ENCODE peak calls at places on chromosomes 6 and 20, in eight cellular contexts. One of them, this sample, is unnamed.

GRCh38 chr6:74420221-74420620 is 724.2 kb downstream of the CD109 start:
- ATAC-seq in upper lobe of left lung: no peak
- ATAC-seq in activated CD8-positive, alpha-beta T cell treated with anti-CD3 and anti-CD28 coated beads for 36 hours: no peak
- ATAC-seq in Panc1: no peak
- ATAC-seq in natural killer cell: no peak
- ATAC-seq in CD4-positive, alpha-beta T cell: no peak
- ATAC-seq in WTC11: no peak
- ATAC-seq in RWPE2: no peak
- ATAC-seq in this sample: no peak

GRCh38 chr20:1377984-1378742 is 14.7 kb downstream of the FKBP1A start:
- ATAC-seq in WTC11: no peak
- ATAC-seq in natural killer cell: no peak
- ATAC-seq in activated CD8-positive, alpha-beta T cell treated with anti-CD3 and anti-CD28 coated beads for 36 hours: peak
- ATAC-seq in RWPE2: peak
- ATAC-seq in CD4-positive, alpha-beta T cell: no peak
- ATAC-seq in upper lobe of left lung: no peak
- ATAC-seq in Panc1: peak
- ATAC-seq in this sample: no peak

GRCh38 chr20:36856691-36857635 is 19.0 kb upstream of the TLDC2 start:
- ATAC-seq in activated CD8-positive, alpha-beta T cell treated with anti-CD3 and anti-CD28 coated beads for 36 hours: peak
- ATAC-seq in natural killer cell: no peak
- ATAC-seq in CD4-positive, alpha-beta T cell: peak
- ATAC-seq in WTC11: no peak
- ATAC-seq in upper lobe of left lung: no peak
- ATAC-seq in RWPE2: peak
- ATAC-seq in Panc1: no peak
- ATAC-seq in this sample: no peak

GRCh38 chr6:56749632-56750151 is 107.0 kb upstream of the DST start:
- ATAC-seq in WTC11: no peak
- ATAC-seq in CD4-positive, alpha-beta T cell: no peak
- ATAC-seq in Panc1: peak
- ATAC-seq in RWPE2: peak
- ATAC-seq in natural killer cell: no peak
- ATAC-seq in activated CD8-positive, alpha-beta T cell treated with anti-CD3 and anti-CD28 coated beads for 36 hours: no peak
- ATAC-seq in upper lobe of left lung: peak
- ATAC-seq in this sample: peak

GRCh38 chr20:58112017-58112781 is 116.3 kb downstream of the ANKRD60 start:
- ATAC-seq in upper lobe of left lung: peak
- ATAC-seq in Panc1: peak
- ATAC-seq in activated CD8-positive, alpha-beta T cell treated with anti-CD3 and anti-CD28 coated beads for 36 hours: no peak
- ATAC-seq in RWPE2: peak
- ATAC-seq in WTC11: no peak
- ATAC-seq in CD4-positive, alpha-beta T cell: no peak
- ATAC-seq in natural killer cell: no peak
- ATAC-seq in this sample: peak

GRCh38 chr6:28340310-28340709 is 4.4 kb upstream of the ZSCAN31 start:
- ATAC-seq in activated CD8-positive, alpha-beta T cell treated with anti-CD3 and anti-CD28 coated beads for 36 hours: no peak
- ATAC-seq in CD4-positive, alpha-beta T cell: no peak
- ATAC-seq in natural killer cell: no peak
- ATAC-seq in WTC11: no peak
- ATAC-seq in Panc1: no peak
- ATAC-seq in upper lobe of left lung: no peak
- ATAC-seq in RWPE2: no peak
- ATAC-seq in this sample: no peak

GRCh38 chr6:117477988-117478852 is 4.3 kb upstream of the DCBLD1 start:
- ATAC-seq in RWPE2: no peak
- ATAC-seq in Panc1: no peak
- ATAC-seq in natural killer cell: no peak
- ATAC-seq in WTC11: peak
- ATAC-seq in activated CD8-positive, alpha-beta T cell treated with anti-CD3 and anti-CD28 coated beads for 36 hours: peak
- ATAC-seq in upper lobe of left lung: no peak
- ATAC-seq in CD4-positive, alpha-beta T cell: peak
- ATAC-seq in this sample: no peak

GRCh38 chr20:8853805-8854338 is 215.0 kb upstream of the PLCB4 start:
- ATAC-seq in upper lobe of left lung: peak
- ATAC-seq in natural killer cell: peak
- ATAC-seq in activated CD8-positive, alpha-beta T cell treated with anti-CD3 and anti-CD28 coated beads for 36 hours: peak
- ATAC-seq in CD4-positive, alpha-beta T cell: peak
- ATAC-seq in WTC11: peak
- ATAC-seq in RWPE2: peak
- ATAC-seq in Panc1: peak
- ATAC-seq in this sample: peak